ENCODE peak calls at places on chromosome 16, in nine cellular contexts. Q is sigmoid colon, O is omental fat pad, D is WERI-Rb-1, W is pancreas, R is psoas muscle, E is cardiac fibroblast, F is lung, J is HepG2. T is an unnamed sample.

GRCh38 chr16:23408242-23409201 is 44.5 kb downstream of the COG7 start:
- DNase-seq in J (no peak), D (peak; percentile 88), Q (peak; percentile 82), O (no peak), R (peak; percentile 19), W (no peak), E (peak; percentile 66), F (no peak), T (no peak)

GRCh38 chr16:50289950-50290764 is 23.8 kb downstream of the ADCY7 start:
- DNase-seq in O (no peak), D (no peak), Q (no peak), J (no peak), W (no peak), F (no peak), E (no peak), R (no peak), T (no peak)

GRCh38 chr16:67169011-67169451 is 1.3 kb upstream of the NOL3 start:
- DNase-seq in W (no peak), O (no peak), R (no peak), D (no peak), E (no peak), J (no peak), Q (no peak), F (no peak), T (no peak)

GRCh38 chr16:69918241-69918640 is 32.9 kb upstream of the CLEC18A start:
- DNase-seq in Q (no peak), J (no peak), R (no peak), D (no peak), W (no peak), F (no peak), O (no peak), E (no peak), T (no peak)

GRCh38 chr16:1108299-1109252 is 12.5 kb upstream of the C1QTNF8 start:
- DNase-seq in O (no peak), R (peak; percentile 50), D (peak; percentile 98), J (no peak), E (no peak), Q (peak; percentile 92), F (no peak), W (peak; percentile 90), T (peak; percentile 34)

GRCh38 chr16:4323845-4324478 is 8.1 kb downstream of the GLIS2 start:
- DNase-seq in W (peak; percentile 69), D (no peak), F (no peak), Q (peak; percentile 89), J (no peak), R (peak; percentile 63), O (no peak), E (peak; percentile 54), T (no peak)

GRCh38 chr16:78462261-78463208 is 363.1 kb downstream of the WWOX start:
- DNase-seq in O (no peak), R (no peak), W (no peak), J (peak; percentile 48), Q (no peak), D (peak; percentile 71), F (no peak), E (no peak), T (no peak)

GRCh38 chr16:48881272-48881671 is 271.3 kb upstream of the N4BP1 start:
- DNase-seq in E (no peak), D (no peak), W (no peak), J (no peak), Q (no peak), O (no peak), R (no peak), F (no peak), T (no peak)

GRCh38 chr16:84062734-84063640 is 20.4 kb upstream of the SLC38A8 start:
- DNase-seq in W (peak; percentile 93), O (peak; percentile 72), E (peak; percentile 82), J (peak; percentile 59), F (peak; percentile 80), D (peak; percentile 78), R (peak; percentile 80), Q (peak; percentile 84), T (peak; percentile 68)

GRCh38 chr16:84045001-84045817 is 2.6 kb upstream of the SLC38A8 start:
- DNase-seq in D (no peak), O (no peak), F (no peak), W (peak; percentile 38), R (no peak), Q (no peak), E (no peak), J (no peak), T (no peak)

GRCh38 chr16:8907096-8907495 is 24.9 kb downstream of the LITAFD start:
- DNase-seq in Q (no peak), O (no peak), D (no peak), E (no peak), J (no peak), F (no peak), R (no peak), W (no peak), T (no peak)

GRCh38 chr16:3599922-3600321 is 11.5 kb downstream of the SLX4 start:
- DNase-seq in E (no peak), R (no peak), W (no peak), F (no peak), J (no peak), D (no peak), Q (no peak), O (no peak), T (no peak)

GRCh38 chr16:5449901-5450300 is 352.3 kb upstream of the EEF2KMT start:
- DNase-seq in E (no peak), D (no peak), W (no peak), F (no peak), J (no peak), R (no peak), Q (no peak), O (no peak), T (no peak)

GRCh38 chr16:66408181-66409048 is 18.7 kb upstream of the BEAN1 start:
- DNase-seq in F (no peak), D (no peak), Q (no peak), O (no peak), W (no peak), E (peak; percentile 94), J (peak; percentile 93), R (no peak), T (peak; percentile 87)

GRCh38 chr16:12410842-12411490 is 392.7 kb downstream of the CPPED1 start:
- DNase-seq in D (no peak), O (no peak), E (no peak), R (no peak), Q (no peak), F (no peak), J (no peak), W (no peak), T (no peak)

GRCh38 chr16:12412252-12412651 is 391.4 kb downstream of the CPPED1 start:
- DNase-seq in E (no peak), D (no peak), O (no peak), R (no peak), J (no peak), F (no peak), W (no peak), Q (no peak), T (no peak)

GRCh38 chr16:12411521-12411920 is 392.2 kb downstream of the CPPED1 start:
- DNase-seq in J (no peak), D (no peak), O (no peak), R (no peak), F (no peak), E (no peak), Q (no peak), W (no peak), T (no peak)

GRCh38 chr16:12406840-12407690 is 396.6 kb downstream of the CPPED1 start:
- DNase-seq in F (no peak), O (no peak), D (no peak), W (no peak), E (peak; percentile 30), J (peak; percentile 84), Q (no peak), R (no peak), T (no peak)

DNA sequence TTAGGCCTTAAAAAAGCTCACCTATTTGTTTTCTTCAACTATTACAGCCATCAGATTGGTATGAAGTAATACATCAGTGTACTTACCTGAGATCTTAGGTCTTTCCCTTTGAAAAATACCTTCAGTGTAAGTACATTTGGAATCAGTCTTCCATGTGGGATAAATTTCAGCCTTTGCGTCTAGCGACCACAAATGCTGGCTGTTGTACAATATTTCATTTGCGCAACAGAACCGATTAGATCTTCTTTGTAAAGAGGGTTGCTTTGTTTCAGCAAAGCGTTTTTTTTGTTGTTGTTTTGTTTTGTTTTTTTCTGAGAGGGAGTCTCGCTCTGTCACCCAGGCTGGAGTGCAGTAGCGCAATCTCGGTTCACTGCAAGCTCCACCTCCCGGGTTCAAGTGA is 394.0 kb downstream of the CPPED1 start:
- DNase-seq in Q (no peak), F (no peak), O (no peak), D (no peak), E (no peak), W (no peak), J (no peak), R (no peak), T (no peak)
- TF ChIP-seq CTCF in Q (no peak), F (no peak), O (no peak), D (no peak), E (no peak), W (no peak), J (no peak), R (no peak), T (no peak)

GRCh38 chr16:62041401-62041800 is 5.2 kb upstream of the CDH8 start:
- DNase-seq in O (no peak), Q (no peak), R (no peak), J (peak; percentile 40), E (peak; percentile 63), F (no peak), D (no peak), W (no peak), T (peak; percentile 45)
- TF ChIP-seq CTCF in O (no peak), Q (peak; percentile 25), R (no peak), J (peak; percentile 55), E (peak; percentile 41), F (no peak), D (peak; percentile 34), W (no peak), T (peak; percentile 64)

DNA sequence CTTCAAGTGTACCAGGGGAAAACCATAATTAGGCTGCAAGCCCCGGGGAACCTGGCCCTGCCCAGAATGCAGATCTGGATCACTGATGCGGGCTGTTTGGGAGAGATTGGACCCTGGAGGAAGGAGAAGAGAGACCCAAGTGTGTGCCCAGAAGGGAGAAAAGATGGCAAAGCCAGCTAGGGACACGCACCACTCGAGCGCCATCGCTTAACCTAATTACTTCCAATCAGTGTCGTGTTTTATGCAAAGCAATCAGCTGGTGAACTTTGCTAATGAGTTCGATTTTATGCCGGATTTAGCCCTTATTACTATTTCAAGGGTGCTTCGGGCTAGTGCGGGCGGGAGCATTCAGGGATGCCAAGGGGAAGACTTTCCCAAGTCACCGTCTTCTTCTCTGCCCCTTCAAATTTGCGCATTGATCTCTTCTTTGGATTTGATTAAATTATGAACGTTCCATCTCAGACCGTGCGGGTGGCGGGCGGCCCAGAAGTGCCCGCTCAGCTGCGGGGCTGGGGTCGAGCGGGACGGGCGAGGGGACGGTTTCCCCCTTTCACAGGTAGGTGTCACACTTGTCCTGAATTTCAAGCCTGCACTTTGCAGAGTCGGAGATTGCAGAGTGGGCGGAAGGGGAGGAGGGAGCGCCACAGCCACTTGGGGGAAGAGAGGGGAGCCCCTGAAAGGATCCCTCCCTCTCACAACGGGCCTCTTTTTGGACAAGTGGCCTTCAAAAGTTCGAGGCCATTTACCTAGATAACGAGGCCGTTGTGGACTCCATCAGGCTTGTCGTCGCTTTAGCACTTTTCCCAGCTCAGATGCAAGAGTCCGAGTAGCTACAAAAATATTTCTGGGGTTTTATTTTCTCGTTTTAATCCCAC is 4.1 kb downstream of the IRX5 start:
- DNase-seq in Q (no peak), R (no peak), J (no peak), O (no peak), E (no peak), D (peak; percentile 42), F (peak; percentile 66), W (no peak), T (peak; percentile 78)
- TF ChIP-seq CTCF in Q (no peak), R (peak; percentile 36), J (peak; percentile 63), O (no peak), E (no peak), D (peak; percentile 69), F (no peak), W (no peak), T (peak; percentile 55)

GRCh38 chr16:54930034-54930938 is at the start of gene IRX5:
- DNase-seq in D (peak; percentile 88), F (peak; percentile 93), O (no peak), E (peak; percentile 97), J (no peak), W (peak; percentile 86), Q (peak; percentile 83), R (peak; percentile 80), T (peak; percentile 97)
- TF ChIP-seq CTCF in D (no peak), F (no peak), O (no peak), E (peak; percentile 20), J (no peak), W (no peak), Q (no peak), R (peak; percentile 17), T (no peak)